ENCODE peak calls at places on chromosomes 4 and X, in six cellular contexts. One of them, this sample, is unnamed.

GRCh38 chrX:46653482-46653881 is 79.9 kb downstream of the CHST7 start:
- DNase-seq in T-cell: no peak
- DNase-seq in NCI-H1436: peak; percentile 6
- DNase-seq in skeletal muscle cell: no peak
- DNase-seq in C1 segment of cervical spinal cord: no peak
- DNase-seq in psoas muscle: no peak
- DNase-seq in this sample: no peak

GRCh38 chr4:154119317-154119716 is 330.4 kb upstream of the SFRP2 start:
- DNase-seq in psoas muscle: no peak
- DNase-seq in NCI-H1436: no peak
- DNase-seq in skeletal muscle cell: no peak
- DNase-seq in T-cell: no peak
- DNase-seq in C1 segment of cervical spinal cord: no peak
- DNase-seq in this sample: no peak

GRCh38 chr4:73894021-73894420 is 24.8 kb downstream of the CXCL1 start:
- DNase-seq in NCI-H1436: no peak
- DNase-seq in psoas muscle: no peak
- DNase-seq in skeletal muscle cell: no peak
- DNase-seq in T-cell: no peak
- DNase-seq in C1 segment of cervical spinal cord: no peak
- DNase-seq in this sample: no peak

GRCh38 chrX:151624677-151625076 is 61.2 kb downstream of the PASD1 start:
- DNase-seq in NCI-H1436: no peak
- DNase-seq in psoas muscle: no peak
- DNase-seq in skeletal muscle cell: no peak
- DNase-seq in T-cell: no peak
- DNase-seq in C1 segment of cervical spinal cord: no peak
- DNase-seq in this sample: no peak

GRCh38 chrX:38216642-38217041 is 4.0 kb downstream of the SRPX start:
- DNase-seq in T-cell: no peak
- DNase-seq in NCI-H1436: no peak
- DNase-seq in psoas muscle: no peak
- DNase-seq in skeletal muscle cell: no peak
- DNase-seq in C1 segment of cervical spinal cord: no peak
- DNase-seq in this sample: no peak

GRCh38 chr4:52192697-52193096 is 141.6 kb downstream of the SPATA18 start:
- DNase-seq in C1 segment of cervical spinal cord: no peak
- DNase-seq in psoas muscle: no peak
- DNase-seq in skeletal muscle cell: no peak
- DNase-seq in NCI-H1436: no peak
- DNase-seq in T-cell: no peak
- DNase-seq in this sample: no peak

GRCh38 chr4:154492288-154492687 is 689 bp upstream of the DCHS2 start:
- DNase-seq in NCI-H1436: no peak
- DNase-seq in C1 segment of cervical spinal cord: no peak
- DNase-seq in T-cell: no peak
- DNase-seq in skeletal muscle cell: no peak
- DNase-seq in psoas muscle: no peak
- DNase-seq in this sample: no peak

GRCh38 chrX:31702208-31702607 is 630.4 kb upstream of the FTHL17 start:
- DNase-seq in skeletal muscle cell: no peak
- DNase-seq in C1 segment of cervical spinal cord: no peak
- DNase-seq in NCI-H1436: no peak
- DNase-seq in T-cell: no peak
- DNase-seq in psoas muscle: no peak
- DNase-seq in this sample: no peak

GRCh38 chrX:72121381-72121780 is 10.3 kb downstream of the RTL5 start:
- DNase-seq in C1 segment of cervical spinal cord: no peak
- DNase-seq in T-cell: peak; percentile 22
- DNase-seq in skeletal muscle cell: peak; percentile 48
- DNase-seq in psoas muscle: peak; percentile 72
- DNase-seq in NCI-H1436: no peak
- DNase-seq in this sample: peak; percentile 77

GRCh38 chr4:111994392-111994791 is 150.9 kb upstream of the FAM241A start:
- DNase-seq in skeletal muscle cell: no peak
- DNase-seq in NCI-H1436: no peak
- DNase-seq in C1 segment of cervical spinal cord: no peak
- DNase-seq in T-cell: no peak
- DNase-seq in psoas muscle: no peak
- DNase-seq in this sample: no peak

GRCh38 chr4:39559641-39560040 is 32.4 kb upstream of the UGDH start:
- DNase-seq in NCI-H1436: no peak
- DNase-seq in C1 segment of cervical spinal cord: no peak
- DNase-seq in skeletal muscle cell: no peak
- DNase-seq in T-cell: no peak
- DNase-seq in psoas muscle: no peak
- DNase-seq in this sample: no peak

GRCh38 chrX:8289523-8289922 is 118.5 kb upstream of the VCX2 start:
- DNase-seq in C1 segment of cervical spinal cord: no peak
- DNase-seq in psoas muscle: no peak
- DNase-seq in skeletal muscle cell: peak; percentile 50
- DNase-seq in T-cell: no peak
- DNase-seq in NCI-H1436: no peak
- DNase-seq in this sample: no peak

GRCh38 chr4:1407657-1408333 is 1.6 kb upstream of the NKX1-1 start:
- DNase-seq in T-cell: no peak
- DNase-seq in C1 segment of cervical spinal cord: no peak
- DNase-seq in skeletal muscle cell: no peak
- DNase-seq in NCI-H1436: no peak
- DNase-seq in psoas muscle: no peak
- DNase-seq in this sample: no peak

GRCh38 chrX:11881485-11882170 is 123.6 kb downstream of the MSL3 start:
- DNase-seq in NCI-H1436: no peak
- DNase-seq in skeletal muscle cell: no peak
- DNase-seq in C1 segment of cervical spinal cord: no peak
- DNase-seq in T-cell: no peak
- DNase-seq in psoas muscle: no peak
- DNase-seq in this sample: no peak

GRCh38 chrX:103571121-103571520 is 14.2 kb upstream of the TCEAL4 start:
- DNase-seq in C1 segment of cervical spinal cord: no peak
- DNase-seq in T-cell: no peak
- DNase-seq in skeletal muscle cell: no peak
- DNase-seq in NCI-H1436: no peak
- DNase-seq in psoas muscle: no peak
- DNase-seq in this sample: no peak

GRCh38 chrX:31993635-31994034 is 921.8 kb upstream of the FTHL17 start:
- DNase-seq in T-cell: no peak
- DNase-seq in skeletal muscle cell: no peak
- DNase-seq in C1 segment of cervical spinal cord: no peak
- DNase-seq in NCI-H1436: no peak
- DNase-seq in psoas muscle: no peak
- DNase-seq in this sample: no peak

GRCh38 chr4:166165829-166166420 is 292.9 kb downstream of the TLL1 start:
- DNase-seq in NCI-H1436: peak; percentile 82
- DNase-seq in psoas muscle: no peak
- DNase-seq in C1 segment of cervical spinal cord: no peak
- DNase-seq in T-cell: peak; percentile 8
- DNase-seq in skeletal muscle cell: peak; percentile 30
- DNase-seq in this sample: no peak

GRCh38 chr4:168803727-168804126 is 206.3 kb downstream of the CBR4 start:
- DNase-seq in C1 segment of cervical spinal cord: no peak
- DNase-seq in psoas muscle: no peak
- DNase-seq in skeletal muscle cell: peak; percentile 79
- DNase-seq in NCI-H1436: no peak
- DNase-seq in T-cell: no peak
- DNase-seq in this sample: no peak

GRCh38 chr4:153963216-153963615 is 174.3 kb upstream of the SFRP2 start:
- DNase-seq in psoas muscle: no peak
- DNase-seq in T-cell: no peak
- DNase-seq in C1 segment of cervical spinal cord: no peak
- DNase-seq in skeletal muscle cell: no peak
- DNase-seq in NCI-H1436: no peak
- DNase-seq in this sample: no peak

GRCh38 chr4:137819964-137820383 is 287.7 kb upstream of the PCDH18 start:
- DNase-seq in T-cell: no peak
- DNase-seq in psoas muscle: no peak
- DNase-seq in skeletal muscle cell: peak; percentile 5
- DNase-seq in C1 segment of cervical spinal cord: no peak
- DNase-seq in NCI-H1436: peak; percentile 14
- DNase-seq in this sample: no peak

GRCh38 chr4:100170986-100171385 is 19.3 kb downstream of the DDIT4L start:
- DNase-seq in NCI-H1436: no peak
- DNase-seq in C1 segment of cervical spinal cord: no peak
- DNase-seq in skeletal muscle cell: no peak
- DNase-seq in psoas muscle: no peak
- DNase-seq in T-cell: no peak
- DNase-seq in this sample: no peak